ENCODE peak calls at places on chromosomes 13 and 19, in ten cellular contexts. One of them, this sample, is unnamed.

GRCh38 chr19:34075661-34076091 is 96.6 kb upstream of the LSM14A start:
- DNase-seq in activated CD8-positive, alpha-beta memory T cell treated with anti-CD3 and anti-CD28 coated beads, Interleukin-2, amount 50 U/mL, for 48 hours: no peak
- DNase-seq in Peyer's patch: no peak
- DNase-seq in activated gamma-delta T cell treated with Interleukin-2 at 50 U/mL for 16 hours: no peak
- DNase-seq in ureter: no peak
- DNase-seq in colonic mucosa: no peak
- DNase-seq in stimulated activated naive CD8-positive, alpha-beta T cell treated with anti-CD3 and anti-CD28 coated beads, Interleukin-15, Interleukin-2, amounts not matched to agents 100 U/mL and 50 U/mL, for 24 hours: no peak
- DNase-seq in thoracic aorta: no peak
- DNase-seq in left colon: no peak
- DNase-seq in T-helper 1 cell: no peak
- DNase-seq in this sample: peak; percentile 7

GRCh38 chr19:38745316-38745715 is 1.0 kb upstream of the CAPN12 start:
- DNase-seq in stimulated activated naive CD8-positive, alpha-beta T cell treated with anti-CD3 and anti-CD28 coated beads, Interleukin-15, Interleukin-2, amounts not matched to agents 100 U/mL and 50 U/mL, for 24 hours: no peak
- DNase-seq in ureter: no peak
- DNase-seq in colonic mucosa: no peak
- DNase-seq in Peyer's patch: no peak
- DNase-seq in activated CD8-positive, alpha-beta memory T cell treated with anti-CD3 and anti-CD28 coated beads, Interleukin-2, amount 50 U/mL, for 48 hours: no peak
- DNase-seq in activated gamma-delta T cell treated with Interleukin-2 at 50 U/mL for 16 hours: no peak
- DNase-seq in left colon: no peak
- DNase-seq in thoracic aorta: no peak
- DNase-seq in T-helper 1 cell: no peak
- DNase-seq in this sample: no peak

GRCh38 chr19:17778621-17779280 is 16.2 kb upstream of the B3GNT3 start:
- DNase-seq in stimulated activated naive CD8-positive, alpha-beta T cell treated with anti-CD3 and anti-CD28 coated beads, Interleukin-15, Interleukin-2, amounts not matched to agents 100 U/mL and 50 U/mL, for 24 hours: no peak
- DNase-seq in ureter: no peak
- DNase-seq in activated CD8-positive, alpha-beta memory T cell treated with anti-CD3 and anti-CD28 coated beads, Interleukin-2, amount 50 U/mL, for 48 hours: no peak
- DNase-seq in T-helper 1 cell: no peak
- DNase-seq in activated gamma-delta T cell treated with Interleukin-2 at 50 U/mL for 16 hours: no peak
- DNase-seq in thoracic aorta: no peak
- DNase-seq in colonic mucosa: peak; percentile 59
- DNase-seq in Peyer's patch: no peak
- DNase-seq in left colon: no peak
- DNase-seq in this sample: peak; percentile 50

GRCh38 chr19:16265205-16265604 is 59.4 kb upstream of the KLF2 start:
- DNase-seq in activated CD8-positive, alpha-beta memory T cell treated with anti-CD3 and anti-CD28 coated beads, Interleukin-2, amount 50 U/mL, for 48 hours: no peak
- DNase-seq in colonic mucosa: no peak
- DNase-seq in activated gamma-delta T cell treated with Interleukin-2 at 50 U/mL for 16 hours: no peak
- DNase-seq in stimulated activated naive CD8-positive, alpha-beta T cell treated with anti-CD3 and anti-CD28 coated beads, Interleukin-15, Interleukin-2, amounts not matched to agents 100 U/mL and 50 U/mL, for 24 hours: no peak
- DNase-seq in thoracic aorta: no peak
- DNase-seq in ureter: no peak
- DNase-seq in T-helper 1 cell: no peak
- DNase-seq in left colon: no peak
- DNase-seq in Peyer's patch: no peak
- DNase-seq in this sample: no peak

GRCh38 chr13:111177803-111178389 is 62.8 kb downstream of the ARHGEF7 start:
- DNase-seq in activated gamma-delta T cell treated with Interleukin-2 at 50 U/mL for 16 hours: no peak
- DNase-seq in T-helper 1 cell: no peak
- DNase-seq in colonic mucosa: no peak
- DNase-seq in activated CD8-positive, alpha-beta memory T cell treated with anti-CD3 and anti-CD28 coated beads, Interleukin-2, amount 50 U/mL, for 48 hours: no peak
- DNase-seq in thoracic aorta: no peak
- DNase-seq in ureter: no peak
- DNase-seq in stimulated activated naive CD8-positive, alpha-beta T cell treated with anti-CD3 and anti-CD28 coated beads, Interleukin-15, Interleukin-2, amounts not matched to agents 100 U/mL and 50 U/mL, for 24 hours: no peak
- DNase-seq in Peyer's patch: no peak
- DNase-seq in left colon: no peak
- DNase-seq in this sample: no peak

GRCh38 chr13:34469212-34469983 is 472.7 kb upstream of the NBEA start:
- DNase-seq in stimulated activated naive CD8-positive, alpha-beta T cell treated with anti-CD3 and anti-CD28 coated beads, Interleukin-15, Interleukin-2, amounts not matched to agents 100 U/mL and 50 U/mL, for 24 hours: no peak
- DNase-seq in colonic mucosa: no peak
- DNase-seq in T-helper 1 cell: no peak
- DNase-seq in Peyer's patch: no peak
- DNase-seq in left colon: no peak
- DNase-seq in thoracic aorta: no peak
- DNase-seq in activated gamma-delta T cell treated with Interleukin-2 at 50 U/mL for 16 hours: no peak
- DNase-seq in ureter: no peak
- DNase-seq in activated CD8-positive, alpha-beta memory T cell treated with anti-CD3 and anti-CD28 coated beads, Interleukin-2, amount 50 U/mL, for 48 hours: no peak
- DNase-seq in this sample: peak; percentile 29

GRCh38 chr13:44244288-44244687 is 129.3 kb upstream of the SERP2 start:
- DNase-seq in colonic mucosa: no peak
- DNase-seq in Peyer's patch: no peak
- DNase-seq in left colon: no peak
- DNase-seq in stimulated activated naive CD8-positive, alpha-beta T cell treated with anti-CD3 and anti-CD28 coated beads, Interleukin-15, Interleukin-2, amounts not matched to agents 100 U/mL and 50 U/mL, for 24 hours: no peak
- DNase-seq in T-helper 1 cell: no peak
- DNase-seq in activated CD8-positive, alpha-beta memory T cell treated with anti-CD3 and anti-CD28 coated beads, Interleukin-2, amount 50 U/mL, for 48 hours: no peak
- DNase-seq in activated gamma-delta T cell treated with Interleukin-2 at 50 U/mL for 16 hours: no peak
- DNase-seq in thoracic aorta: no peak
- DNase-seq in ureter: no peak
- DNase-seq in this sample: no peak

GRCh38 chr13:33633701-33634525 is 184.0 kb upstream of the RFC3 start:
- DNase-seq in T-helper 1 cell: no peak
- DNase-seq in thoracic aorta: no peak
- DNase-seq in ureter: no peak
- DNase-seq in stimulated activated naive CD8-positive, alpha-beta T cell treated with anti-CD3 and anti-CD28 coated beads, Interleukin-15, Interleukin-2, amounts not matched to agents 100 U/mL and 50 U/mL, for 24 hours: no peak
- DNase-seq in left colon: no peak
- DNase-seq in activated CD8-positive, alpha-beta memory T cell treated with anti-CD3 and anti-CD28 coated beads, Interleukin-2, amount 50 U/mL, for 48 hours: no peak
- DNase-seq in colonic mucosa: no peak
- DNase-seq in Peyer's patch: no peak
- DNase-seq in activated gamma-delta T cell treated with Interleukin-2 at 50 U/mL for 16 hours: no peak
- DNase-seq in this sample: no peak

GRCh38 chr19:15466851-15467733 is 2.7 kb upstream of the RASAL3 start:
- DNase-seq in Peyer's patch: no peak
- DNase-seq in T-helper 1 cell: peak; percentile 43
- DNase-seq in colonic mucosa: no peak
- DNase-seq in stimulated activated naive CD8-positive, alpha-beta T cell treated with anti-CD3 and anti-CD28 coated beads, Interleukin-15, Interleukin-2, amounts not matched to agents 100 U/mL and 50 U/mL, for 24 hours: peak; percentile 56
- DNase-seq in activated gamma-delta T cell treated with Interleukin-2 at 50 U/mL for 16 hours: peak; percentile 45
- DNase-seq in activated CD8-positive, alpha-beta memory T cell treated with anti-CD3 and anti-CD28 coated beads, Interleukin-2, amount 50 U/mL, for 48 hours: peak; percentile 70
- DNase-seq in thoracic aorta: no peak
- DNase-seq in left colon: peak; percentile 23
- DNase-seq in ureter: no peak
- DNase-seq in this sample: peak; percentile 22

GRCh38 chr19:6414033-6414643 is 10.5 kb downstream of the KHSRP start:
- DNase-seq in stimulated activated naive CD8-positive, alpha-beta T cell treated with anti-CD3 and anti-CD28 coated beads, Interleukin-15, Interleukin-2, amounts not matched to agents 100 U/mL and 50 U/mL, for 24 hours: no peak
- DNase-seq in thoracic aorta: no peak
- DNase-seq in colonic mucosa: no peak
- DNase-seq in activated gamma-delta T cell treated with Interleukin-2 at 50 U/mL for 16 hours: no peak
- DNase-seq in T-helper 1 cell: no peak
- DNase-seq in Peyer's patch: no peak
- DNase-seq in ureter: no peak
- DNase-seq in left colon: no peak
- DNase-seq in activated CD8-positive, alpha-beta memory T cell treated with anti-CD3 and anti-CD28 coated beads, Interleukin-2, amount 50 U/mL, for 48 hours: no peak
- DNase-seq in this sample: no peak

GRCh38 chr13:71477735-71478134 is 389.3 kb downstream of the DACH1 start:
- DNase-seq in left colon: no peak
- DNase-seq in activated gamma-delta T cell treated with Interleukin-2 at 50 U/mL for 16 hours: no peak
- DNase-seq in stimulated activated naive CD8-positive, alpha-beta T cell treated with anti-CD3 and anti-CD28 coated beads, Interleukin-15, Interleukin-2, amounts not matched to agents 100 U/mL and 50 U/mL, for 24 hours: no peak
- DNase-seq in Peyer's patch: no peak
- DNase-seq in colonic mucosa: no peak
- DNase-seq in ureter: no peak
- DNase-seq in T-helper 1 cell: no peak
- DNase-seq in thoracic aorta: no peak
- DNase-seq in activated CD8-positive, alpha-beta memory T cell treated with anti-CD3 and anti-CD28 coated beads, Interleukin-2, amount 50 U/mL, for 48 hours: no peak
- DNase-seq in this sample: no peak

GRCh38 chr13:102091231-102091630 is 310.6 kb downstream of the FGF14 start:
- DNase-seq in stimulated activated naive CD8-positive, alpha-beta T cell treated with anti-CD3 and anti-CD28 coated beads, Interleukin-15, Interleukin-2, amounts not matched to agents 100 U/mL and 50 U/mL, for 24 hours: no peak
- DNase-seq in T-helper 1 cell: no peak
- DNase-seq in activated gamma-delta T cell treated with Interleukin-2 at 50 U/mL for 16 hours: no peak
- DNase-seq in thoracic aorta: no peak
- DNase-seq in ureter: no peak
- DNase-seq in left colon: no peak
- DNase-seq in colonic mucosa: no peak
- DNase-seq in Peyer's patch: no peak
- DNase-seq in activated CD8-positive, alpha-beta memory T cell treated with anti-CD3 and anti-CD28 coated beads, Interleukin-2, amount 50 U/mL, for 48 hours: no peak
- DNase-seq in this sample: peak; percentile 29

GRCh38 chr13:101323601-101324000 is 92.7 kb downstream of the NALCN start:
- DNase-seq in activated gamma-delta T cell treated with Interleukin-2 at 50 U/mL for 16 hours: no peak
- DNase-seq in ureter: no peak
- DNase-seq in stimulated activated naive CD8-positive, alpha-beta T cell treated with anti-CD3 and anti-CD28 coated beads, Interleukin-15, Interleukin-2, amounts not matched to agents 100 U/mL and 50 U/mL, for 24 hours: no peak
- DNase-seq in T-helper 1 cell: no peak
- DNase-seq in colonic mucosa: no peak
- DNase-seq in left colon: no peak
- DNase-seq in Peyer's patch: no peak
- DNase-seq in activated CD8-positive, alpha-beta memory T cell treated with anti-CD3 and anti-CD28 coated beads, Interleukin-2, amount 50 U/mL, for 48 hours: no peak
- DNase-seq in thoracic aorta: no peak
- DNase-seq in this sample: no peak

GRCh38 chr13:100235311-100235901 is 146.5 kb downstream of the PCCA start:
- DNase-seq in left colon: no peak
- DNase-seq in activated CD8-positive, alpha-beta memory T cell treated with anti-CD3 and anti-CD28 coated beads, Interleukin-2, amount 50 U/mL, for 48 hours: no peak
- DNase-seq in colonic mucosa: peak; percentile 55
- DNase-seq in stimulated activated naive CD8-positive, alpha-beta T cell treated with anti-CD3 and anti-CD28 coated beads, Interleukin-15, Interleukin-2, amounts not matched to agents 100 U/mL and 50 U/mL, for 24 hours: no peak
- DNase-seq in activated gamma-delta T cell treated with Interleukin-2 at 50 U/mL for 16 hours: no peak
- DNase-seq in thoracic aorta: no peak
- DNase-seq in Peyer's patch: no peak
- DNase-seq in ureter: no peak
- DNase-seq in T-helper 1 cell: no peak
- DNase-seq in this sample: peak; percentile 58

GRCh38 chr19:38264486-38265212 is at the start of gene SPINT2:
- DNase-seq in thoracic aorta: no peak
- DNase-seq in stimulated activated naive CD8-positive, alpha-beta T cell treated with anti-CD3 and anti-CD28 coated beads, Interleukin-15, Interleukin-2, amounts not matched to agents 100 U/mL and 50 U/mL, for 24 hours: peak; percentile 64
- DNase-seq in activated CD8-positive, alpha-beta memory T cell treated with anti-CD3 and anti-CD28 coated beads, Interleukin-2, amount 50 U/mL, for 48 hours: peak; percentile 82
- DNase-seq in activated gamma-delta T cell treated with Interleukin-2 at 50 U/mL for 16 hours: peak; percentile 32
- DNase-seq in ureter: no peak
- DNase-seq in colonic mucosa: no peak
- DNase-seq in Peyer's patch: no peak
- DNase-seq in T-helper 1 cell: peak; percentile 37
- DNase-seq in left colon: no peak
- DNase-seq in this sample: no peak

GRCh38 chr19:3734310-3734600 is 26.1 kb downstream of the TJP3 start:
- DNase-seq in thoracic aorta: no peak
- DNase-seq in activated gamma-delta T cell treated with Interleukin-2 at 50 U/mL for 16 hours: no peak
- DNase-seq in colonic mucosa: no peak
- DNase-seq in left colon: no peak
- DNase-seq in stimulated activated naive CD8-positive, alpha-beta T cell treated with anti-CD3 and anti-CD28 coated beads, Interleukin-15, Interleukin-2, amounts not matched to agents 100 U/mL and 50 U/mL, for 24 hours: no peak
- DNase-seq in ureter: no peak
- DNase-seq in Peyer's patch: no peak
- DNase-seq in activated CD8-positive, alpha-beta memory T cell treated with anti-CD3 and anti-CD28 coated beads, Interleukin-2, amount 50 U/mL, for 48 hours: no peak
- DNase-seq in T-helper 1 cell: no peak
- DNase-seq in this sample: no peak

GRCh38 chr13:100662470-100663211 is 12.0 kb downstream of the TMTC4 start:
- DNase-seq in thoracic aorta: no peak
- DNase-seq in activated CD8-positive, alpha-beta memory T cell treated with anti-CD3 and anti-CD28 coated beads, Interleukin-2, amount 50 U/mL, for 48 hours: no peak
- DNase-seq in T-helper 1 cell: no peak
- DNase-seq in activated gamma-delta T cell treated with Interleukin-2 at 50 U/mL for 16 hours: no peak
- DNase-seq in colonic mucosa: no peak
- DNase-seq in stimulated activated naive CD8-positive, alpha-beta T cell treated with anti-CD3 and anti-CD28 coated beads, Interleukin-15, Interleukin-2, amounts not matched to agents 100 U/mL and 50 U/mL, for 24 hours: no peak
- DNase-seq in Peyer's patch: no peak
- DNase-seq in left colon: no peak
- DNase-seq in ureter: no peak
- DNase-seq in this sample: no peak

GRCh38 chr13:108609353-108609752 is 20.1 kb upstream of the MYO16 start:
- DNase-seq in left colon: no peak
- DNase-seq in colonic mucosa: no peak
- DNase-seq in thoracic aorta: no peak
- DNase-seq in Peyer's patch: no peak
- DNase-seq in activated CD8-positive, alpha-beta memory T cell treated with anti-CD3 and anti-CD28 coated beads, Interleukin-2, amount 50 U/mL, for 48 hours: no peak
- DNase-seq in stimulated activated naive CD8-positive, alpha-beta T cell treated with anti-CD3 and anti-CD28 coated beads, Interleukin-15, Interleukin-2, amounts not matched to agents 100 U/mL and 50 U/mL, for 24 hours: no peak
- DNase-seq in activated gamma-delta T cell treated with Interleukin-2 at 50 U/mL for 16 hours: no peak
- DNase-seq in ureter: no peak
- DNase-seq in T-helper 1 cell: no peak
- DNase-seq in this sample: peak; percentile 32

GRCh38 chr19:47280183-47280797 is 5.6 kb downstream of the INAFM1 start:
- DNase-seq in activated CD8-positive, alpha-beta memory T cell treated with anti-CD3 and anti-CD28 coated beads, Interleukin-2, amount 50 U/mL, for 48 hours: peak; percentile 84
- DNase-seq in stimulated activated naive CD8-positive, alpha-beta T cell treated with anti-CD3 and anti-CD28 coated beads, Interleukin-15, Interleukin-2, amounts not matched to agents 100 U/mL and 50 U/mL, for 24 hours: peak; percentile 76
- DNase-seq in left colon: no peak
- DNase-seq in thoracic aorta: no peak
- DNase-seq in ureter: no peak
- DNase-seq in T-helper 1 cell: no peak
- DNase-seq in colonic mucosa: no peak
- DNase-seq in Peyer's patch: peak; percentile 33
- DNase-seq in activated gamma-delta T cell treated with Interleukin-2 at 50 U/mL for 16 hours: peak; percentile 30
- DNase-seq in this sample: peak; percentile 34

GRCh38 chr13:50512602-50513527 is 330.6 kb downstream of the DLEU7 start:
- DNase-seq in colonic mucosa: peak; percentile 70
- DNase-seq in thoracic aorta: no peak
- DNase-seq in T-helper 1 cell: peak; percentile 10
- DNase-seq in activated CD8-positive, alpha-beta memory T cell treated with anti-CD3 and anti-CD28 coated beads, Interleukin-2, amount 50 U/mL, for 48 hours: peak; percentile 63
- DNase-seq in activated gamma-delta T cell treated with Interleukin-2 at 50 U/mL for 16 hours: peak; percentile 50
- DNase-seq in Peyer's patch: peak; percentile 80
- DNase-seq in stimulated activated naive CD8-positive, alpha-beta T cell treated with anti-CD3 and anti-CD28 coated beads, Interleukin-15, Interleukin-2, amounts not matched to agents 100 U/mL and 50 U/mL, for 24 hours: peak; percentile 56
- DNase-seq in left colon: peak; percentile 75
- DNase-seq in ureter: peak; percentile 67
- DNase-seq in this sample: peak; percentile 42

GRCh38 chr19:39196860-39197562 is at the start of gene NCCRP1:
- DNase-seq in activated CD8-positive, alpha-beta memory T cell treated with anti-CD3 and anti-CD28 coated beads, Interleukin-2, amount 50 U/mL, for 48 hours: no peak
- DNase-seq in stimulated activated naive CD8-positive, alpha-beta T cell treated with anti-CD3 and anti-CD28 coated beads, Interleukin-15, Interleukin-2, amounts not matched to agents 100 U/mL and 50 U/mL, for 24 hours: no peak
- DNase-seq in T-helper 1 cell: no peak
- DNase-seq in thoracic aorta: no peak
- DNase-seq in activated gamma-delta T cell treated with Interleukin-2 at 50 U/mL for 16 hours: no peak
- DNase-seq in ureter: no peak
- DNase-seq in left colon: no peak
- DNase-seq in colonic mucosa: no peak
- DNase-seq in Peyer's patch: no peak
- DNase-seq in this sample: no peak

GRCh38 chr19:37594982-37595382 is 306 bp downstream of the ZNF540 start:
- DNase-seq in Peyer's patch: peak; percentile 65
- DNase-seq in thoracic aorta: peak; percentile 37
- DNase-seq in activated CD8-positive, alpha-beta memory T cell treated with anti-CD3 and anti-CD28 coated beads, Interleukin-2, amount 50 U/mL, for 48 hours: peak; percentile 79
- DNase-seq in left colon: peak; percentile 72
- DNase-seq in T-helper 1 cell: peak; percentile 50
- DNase-seq in ureter: peak; percentile 65
- DNase-seq in colonic mucosa: peak; percentile 68
- DNase-seq in activated gamma-delta T cell treated with Interleukin-2 at 50 U/mL for 16 hours: peak; percentile 53
- DNase-seq in stimulated activated naive CD8-positive, alpha-beta T cell treated with anti-CD3 and anti-CD28 coated beads, Interleukin-15, Interleukin-2, amounts not matched to agents 100 U/mL and 50 U/mL, for 24 hours: peak; percentile 57
- DNase-seq in this sample: no peak

GRCh38 chr19:35533822-35534521 is 716 bp downstream of the GAPDHS start:
- DNase-seq in activated CD8-positive, alpha-beta memory T cell treated with anti-CD3 and anti-CD28 coated beads, Interleukin-2, amount 50 U/mL, for 48 hours: peak; percentile 72
- DNase-seq in colonic mucosa: no peak
- DNase-seq in Peyer's patch: peak; percentile 57
- DNase-seq in activated gamma-delta T cell treated with Interleukin-2 at 50 U/mL for 16 hours: peak; percentile 41
- DNase-seq in left colon: peak; percentile 54
- DNase-seq in thoracic aorta: no peak
- DNase-seq in stimulated activated naive CD8-positive, alpha-beta T cell treated with anti-CD3 and anti-CD28 coated beads, Interleukin-15, Interleukin-2, amounts not matched to agents 100 U/mL and 50 U/mL, for 24 hours: peak; percentile 28
- DNase-seq in T-helper 1 cell: no peak
- DNase-seq in ureter: peak; percentile 62
- DNase-seq in this sample: peak; percentile 51